ENCODE peak calls at places on chromosomes 5 and 9, in six cellular contexts. X is lower lobe of right lung, Q is MM.1S, A is spleen, Y is uterus, M is brain microvascular endothelial cell. P is an unnamed sample. For H3K27me3, the result is how much of the 10 kb centered on the place peaks cover.

GRCh38 chr5:1331861-1332405 is 13.0 kb downstream of the CLPTM1L start:
- DNase-seq in X (no peak), Q (no peak), A (peak), Y (no peak), M (no peak), P (no peak)

GRCh38 chr5:36279054-36279698 is 22.5 kb downstream of the RANBP3L start:
- DNase-seq in X (no peak), Q (peak), A (no peak), Y (no peak), M (peak), P (no peak)

GRCh38 chr5:74476197-74477081 is 164.1 kb downstream of the ENC1 start:
- DNase-seq in X (no peak), Q (no peak), A (no peak), Y (no peak), M (no peak), P (no peak)

GRCh38 chr5:24804221-24804681 is 159.5 kb upstream of the CDH10 start:
- DNase-seq in X (no peak), Q (no peak), A (no peak), Y (no peak), M (no peak), P (no peak)

GRCh38 chr9:137149367-137149766 is 10.4 kb downstream of the GRIN1 start:
- DNase-seq in X (no peak), Q (peak), A (no peak), Y (no peak), M (no peak), P (no peak)

GRCh38 chr5:102865510-102866314 is 110.6 kb downstream of the PAM start:
- DNase-seq in X (peak), Q (no peak), A (peak), Y (peak), M (peak), P (peak)

GRCh38 chr9:115137511-115137910 is 19.6 kb upstream of the TNC start:
- DNase-seq in X (no peak), Q (no peak), A (no peak), Y (no peak), M (no peak), P (no peak)

GRCh38 chr5:94623026-94623425 is 4.6 kb downstream of the SLF1 start:
- DNase-seq in X (no peak), Q (no peak), A (no peak), Y (no peak), M (no peak), P (no peak)

GRCh38 chr5:9605041-9605440 is 25.1 kb downstream of the TAS2R1 start:
- DNase-seq in X (no peak), Q (no peak), A (no peak), Y (no peak), M (no peak), P (no peak)

GRCh38 chr5:125408582-125409069 is 662.2 kb upstream of the ZNF608 start:
- DNase-seq in X (no peak), Q (peak), A (no peak), Y (peak), M (peak), P (peak)

GRCh38 chr5:143066556-143067281 is 296.5 kb downstream of the ARHGAP26 start:
- DNase-seq in X (no peak), Q (peak), A (no peak), Y (peak), M (no peak), P (peak)

GRCh38 chr9:136110082-136111061 is 8.3 kb downstream of the TMEM250 start:
- DNase-seq in X (no peak), Q (no peak), A (peak), Y (no peak), M (no peak), P (peak)

GRCh38 chr9:618478-618877 is 223.0 kb upstream of the DMRT1 start:
- DNase-seq in X (no peak), Q (no peak), A (no peak), Y (no peak), M (peak), P (no peak)

GRCh38 chr9:132032584-132032945 is 47.1 kb downstream of the MED27 start:
- DNase-seq in X (peak), Q (no peak), A (no peak), Y (no peak), M (no peak), P (no peak)

GRCh38 chr5:56269216-56269927 is 36.2 kb upstream of the ANKRD55 start:
- DNase-seq in X (no peak), Q (peak), A (no peak), Y (peak), M (peak), P (no peak)

GRCh38 chr9:135029871-135030710 is 57.4 kb upstream of the OLFM1 start:
- DNase-seq in X (no peak), Q (no peak), A (no peak), Y (no peak), M (no peak), P (no peak)

GRCh38 chr5:7991125-7991821 is 122.3 kb downstream of the MTRR start:
- DNase-seq in X (no peak), Q (no peak), A (no peak), Y (no peak), M (no peak), P (no peak)

GRCh38 chr9:120411862-120412424 is 168.0 kb downstream of the CDK5RAP2 start:
- DNase-seq in X (no peak), Q (no peak), A (no peak), Y (no peak), M (no peak), P (no peak)

GRCh38 chr5:106964102-106964501 is 706.6 kb downstream of the EFNA5 start:
- DNase-seq in X (no peak), Q (no peak), A (no peak), Y (no peak), M (no peak), P (no peak)

GRCh38 chr5:83099001-83099400 is 21.7 kb downstream of the XRCC4 start:
- DNase-seq in X (no peak), Q (no peak), A (no peak), Y (no peak), M (no peak), P (no peak)

GRCh38 chr9:17699615-17700315 is 120.9 kb downstream of the SH3GL2 start:
- DNase-seq in X (no peak), Q (no peak), A (no peak), Y (no peak), M (no peak), P (no peak)

GRCh38 chr9:119788876-119789275 is 419.6 kb upstream of the BRINP1 start:
- DNase-seq in X (no peak), Q (no peak), A (no peak), Y (no peak), M (no peak), P (no peak)

GRCh38 chr9:794386-794785 is 47.1 kb upstream of the DMRT1 start:
- DNase-seq in X (no peak), Q (no peak), A (no peak), Y (no peak), M (no peak), P (no peak)

GRCh38 chr9:96138616-96139015 is 163.4 kb downstream of the HSD17B3 start:
- DNase-seq in X (no peak), Q (no peak), A (no peak), Y (no peak), M (no peak), P (no peak)

GRCh38 chr9:127047971-127048370 is 74.5 kb downstream of the ANGPTL2 start:
- DNase-seq in X (no peak), Q (no peak), A (no peak), Y (no peak), M (no peak), P (no peak)

GRCh38 chr9:114282926-114283325 is 40.0 kb upstream of the ORM1 start:
- DNase-seq in X (peak), Q (peak), A (peak), Y (peak), M (peak), P (no peak)

GRCh38 chr5:51373880-51374523 is 9.2 kb upstream of the ISL1 start:
- DNase-seq in X (no peak), Q (no peak), A (no peak), Y (no peak), M (no peak), P (no peak)
- H3K4me3 ChIP-seq in X (no peak), Q (no peak), A (no peak), Y (no peak), M (no peak), P (no peak)

DNA sequence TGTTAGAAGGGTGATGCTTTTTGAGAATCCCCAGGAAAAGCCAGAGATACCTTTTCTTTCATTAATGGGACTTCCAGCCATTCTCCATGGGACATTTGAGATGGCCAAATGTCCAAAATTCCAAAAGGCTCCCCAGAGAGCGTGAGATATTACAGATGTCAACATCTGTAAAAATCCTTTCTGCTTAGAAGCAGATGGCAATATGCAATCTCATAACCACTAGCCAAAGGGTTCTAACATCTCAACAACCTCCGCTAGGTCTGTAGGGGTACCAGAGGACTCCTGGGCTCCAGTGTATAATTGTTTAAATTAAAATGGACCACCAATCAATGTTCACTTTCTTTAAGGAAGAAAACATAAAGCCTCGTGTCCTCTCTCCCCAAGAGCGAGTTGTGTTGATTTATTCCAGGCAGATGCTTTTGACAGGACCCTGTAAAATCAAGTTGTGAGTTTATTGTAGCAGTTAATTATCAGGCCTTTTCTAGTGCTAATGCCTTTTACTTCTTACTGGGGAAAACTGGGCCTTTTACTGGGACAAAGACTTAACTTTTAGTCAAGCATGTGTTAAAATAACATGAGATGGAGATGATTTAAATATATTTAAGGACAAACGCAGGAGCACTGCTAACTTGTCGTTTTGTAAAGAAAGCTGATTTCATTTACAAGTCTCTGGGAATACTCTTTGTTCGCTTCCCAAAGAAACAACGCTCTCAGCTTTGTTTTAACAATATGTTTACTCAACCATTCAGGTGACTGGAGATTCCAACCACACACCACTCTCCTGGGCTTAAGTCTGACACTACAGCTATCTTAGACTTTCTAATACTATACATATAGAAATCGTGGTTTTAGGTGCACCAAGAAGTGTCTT is 4.7 kb downstream of the GAS1 start:
- DNase-seq in X (no peak), Q (no peak), A (no peak), Y (no peak), M (no peak), P (no peak)
- H3K27me3 ChIP-seq in X (half or more), Q (under half), A (half or more), Y (under half), M (under half), P (under half)

DNA sequence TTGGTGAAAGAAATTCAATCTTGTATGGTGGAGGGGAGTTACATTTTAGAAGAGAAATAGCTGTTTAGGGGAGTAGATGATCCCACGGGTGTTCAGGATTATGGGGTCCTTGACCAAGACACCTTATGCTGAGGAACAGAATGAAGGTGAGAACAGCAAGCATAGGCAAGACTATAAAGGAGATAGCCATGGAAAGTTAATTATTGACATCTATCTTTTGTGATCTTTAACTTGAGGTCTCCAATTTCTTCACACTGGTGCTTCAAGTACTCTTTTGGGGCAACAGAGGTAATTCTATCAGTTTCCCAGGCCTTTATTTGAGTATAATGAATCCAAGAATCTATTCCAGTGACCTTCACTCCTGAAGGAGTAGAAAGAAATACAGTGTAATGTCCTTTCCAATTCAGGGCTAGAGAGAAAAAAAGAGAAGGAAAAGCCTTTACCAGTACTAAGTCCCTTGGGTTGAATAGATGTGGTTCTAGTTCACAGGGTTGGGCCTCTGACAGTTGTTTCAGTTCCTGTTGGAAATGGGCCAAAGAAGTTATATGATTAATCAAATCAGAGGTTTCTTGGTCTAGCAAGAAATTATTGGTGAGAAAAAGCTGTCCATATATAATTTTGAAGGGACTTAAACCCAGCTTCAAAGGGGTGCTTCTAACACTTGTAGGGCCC is 2104.1 kb upstream of the ACO1 start:
- DNase-seq in X (no peak), Q (no peak), A (no peak), Y (no peak), M (no peak), P (no peak)
- TF ChIP-seq CTCF in X (no peak), Q (no peak), A (no peak), Y (no peak), M (no peak), P (no peak)

DNA sequence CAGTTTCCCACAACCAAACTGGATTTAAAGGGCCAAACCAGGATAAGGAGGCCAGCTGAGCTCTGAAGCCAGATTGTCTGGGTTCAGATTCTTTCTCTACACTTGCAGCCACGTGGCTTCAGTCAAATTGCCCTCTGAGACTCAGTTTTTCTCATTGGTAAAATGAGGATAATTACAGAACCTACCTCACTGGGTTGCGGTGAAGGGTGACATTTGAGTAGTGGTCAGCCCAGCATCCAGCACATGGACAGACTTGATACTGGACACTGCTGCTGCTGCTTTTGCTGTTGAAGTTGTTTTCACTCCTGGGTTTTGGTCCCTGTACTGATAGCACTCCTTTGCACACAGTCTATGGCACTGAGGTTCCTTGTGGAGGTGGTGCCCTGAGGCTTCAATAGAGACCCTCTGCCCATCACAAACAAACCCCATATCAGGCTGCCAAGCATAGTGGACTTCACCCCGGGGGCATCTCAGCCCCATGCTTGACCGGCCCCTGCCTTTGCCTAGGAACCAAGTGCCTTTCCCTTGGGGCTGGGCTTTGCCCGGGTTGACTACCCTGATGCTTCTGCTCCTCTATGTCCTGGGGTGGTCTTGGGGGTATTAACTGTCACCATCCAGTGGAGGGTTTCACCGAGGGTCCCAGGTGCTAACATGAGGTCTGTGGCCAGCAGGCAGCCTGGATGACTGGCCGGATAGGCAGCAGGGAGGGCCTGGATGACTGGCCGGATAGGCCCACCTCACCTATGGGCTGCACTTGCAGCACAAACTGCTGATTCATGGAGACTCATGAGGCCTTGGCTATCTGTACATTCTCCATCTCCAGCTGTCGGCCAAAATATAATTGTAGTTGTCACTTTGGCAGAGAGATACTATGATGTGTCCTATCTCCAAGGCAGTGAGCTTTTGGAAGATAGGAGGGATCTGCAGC is 25.9 kb upstream of the CDKN2AIPNL start:
- DNase-seq in X (no peak), Q (no peak), A (peak), Y (no peak), M (no peak), P (no peak)
- H3K4me3 ChIP-seq in X (no peak), Q (no peak), A (no peak), Y (no peak), M (no peak), P (no peak)

GRCh38 chr9:97855486-97855875 is 2.5 kb downstream of the FOXE1 start:
- DNase-seq in X (no peak), Q (no peak), A (no peak), Y (no peak), M (no peak), P (no peak)
- H3K27me3 ChIP-seq in X (half or more), Q (under half), A (half or more), Y (half or more), M (half or more), P (under half)